ENCODE peak calls at places on chromosomes 12 and 14, in ten cellular contexts. One of them, this sample, is unnamed.

GRCh38 chr14:25237845-25238244 is 187.9 kb upstream of the STXBP6 start:
- DNase-seq in NCI-H187: no peak
- DNase-seq in AG10803: no peak
- DNase-seq in uterus: no peak
- DNase-seq in endothelial cell: peak
- DNase-seq in HL-60: no peak
- DNase-seq in stimulated activated CD4-positive, alpha-beta T cell treated with anti-CD3 and anti-CD28 coated beads, Interleukin-1b, Interleukin-23, amount 100 ng/mL, for 4 hours: no peak
- DNase-seq in activated T-helper 1 cell treated with Interleukin-2 at 50 U/mL for 16 hours: no peak
- DNase-seq in fibroblast of mammary gland: peak
- DNase-seq in activated CD4-positive, alpha-beta T cell treated with anti-CD3 and anti-CD28 coated beads, Interleukin-2, amount 50 U/mL, for 4 hours: no peak
- DNase-seq in this sample: peak

GRCh38 chr14:70882771-70883492 is 24.3 kb upstream of the PCNX1 start:
- DNase-seq in AG10803: peak
- DNase-seq in endothelial cell: no peak
- DNase-seq in activated T-helper 1 cell treated with Interleukin-2 at 50 U/mL for 16 hours: no peak
- DNase-seq in NCI-H187: no peak
- DNase-seq in activated CD4-positive, alpha-beta T cell treated with anti-CD3 and anti-CD28 coated beads, Interleukin-2, amount 50 U/mL, for 4 hours: no peak
- DNase-seq in stimulated activated CD4-positive, alpha-beta T cell treated with anti-CD3 and anti-CD28 coated beads, Interleukin-1b, Interleukin-23, amount 100 ng/mL, for 4 hours: no peak
- DNase-seq in uterus: no peak
- DNase-seq in HL-60: peak
- DNase-seq in fibroblast of mammary gland: peak
- DNase-seq in this sample: peak

GRCh38 chr14:40122978-40123648 is 690.9 kb upstream of the FBXO33 start:
- DNase-seq in HL-60: no peak
- DNase-seq in activated T-helper 1 cell treated with Interleukin-2 at 50 U/mL for 16 hours: no peak
- DNase-seq in stimulated activated CD4-positive, alpha-beta T cell treated with anti-CD3 and anti-CD28 coated beads, Interleukin-1b, Interleukin-23, amount 100 ng/mL, for 4 hours: no peak
- DNase-seq in fibroblast of mammary gland: peak
- DNase-seq in uterus: no peak
- DNase-seq in AG10803: no peak
- DNase-seq in endothelial cell: no peak
- DNase-seq in NCI-H187: no peak
- DNase-seq in activated CD4-positive, alpha-beta T cell treated with anti-CD3 and anti-CD28 coated beads, Interleukin-2, amount 50 U/mL, for 4 hours: no peak
- DNase-seq in this sample: no peak

GRCh38 chr14:51539571-51540037 is 112.1 kb upstream of the FRMD6 start:
- DNase-seq in stimulated activated CD4-positive, alpha-beta T cell treated with anti-CD3 and anti-CD28 coated beads, Interleukin-1b, Interleukin-23, amount 100 ng/mL, for 4 hours: no peak
- DNase-seq in activated CD4-positive, alpha-beta T cell treated with anti-CD3 and anti-CD28 coated beads, Interleukin-2, amount 50 U/mL, for 4 hours: no peak
- DNase-seq in HL-60: no peak
- DNase-seq in endothelial cell: no peak
- DNase-seq in activated T-helper 1 cell treated with Interleukin-2 at 50 U/mL for 16 hours: no peak
- DNase-seq in uterus: no peak
- DNase-seq in fibroblast of mammary gland: peak
- DNase-seq in AG10803: peak
- DNase-seq in NCI-H187: no peak
- DNase-seq in this sample: no peak

GRCh38 chr14:34665785-34666425 is 36.0 kb upstream of the SNX6 start:
- DNase-seq in AG10803: peak
- DNase-seq in NCI-H187: no peak
- DNase-seq in uterus: no peak
- DNase-seq in endothelial cell: no peak
- DNase-seq in activated CD4-positive, alpha-beta T cell treated with anti-CD3 and anti-CD28 coated beads, Interleukin-2, amount 50 U/mL, for 4 hours: no peak
- DNase-seq in fibroblast of mammary gland: peak
- DNase-seq in activated T-helper 1 cell treated with Interleukin-2 at 50 U/mL for 16 hours: no peak
- DNase-seq in stimulated activated CD4-positive, alpha-beta T cell treated with anti-CD3 and anti-CD28 coated beads, Interleukin-1b, Interleukin-23, amount 100 ng/mL, for 4 hours: peak
- DNase-seq in HL-60: no peak
- DNase-seq in this sample: peak

GRCh38 chr12:64137117-64137516 is 85.0 kb downstream of the KICS2 start:
- DNase-seq in stimulated activated CD4-positive, alpha-beta T cell treated with anti-CD3 and anti-CD28 coated beads, Interleukin-1b, Interleukin-23, amount 100 ng/mL, for 4 hours: no peak
- DNase-seq in endothelial cell: no peak
- DNase-seq in NCI-H187: no peak
- DNase-seq in HL-60: no peak
- DNase-seq in activated CD4-positive, alpha-beta T cell treated with anti-CD3 and anti-CD28 coated beads, Interleukin-2, amount 50 U/mL, for 4 hours: no peak
- DNase-seq in uterus: no peak
- DNase-seq in AG10803: no peak
- DNase-seq in fibroblast of mammary gland: peak
- DNase-seq in activated T-helper 1 cell treated with Interleukin-2 at 50 U/mL for 16 hours: no peak
- DNase-seq in this sample: no peak

GRCh38 chr14:59482471-59483331 is 1.5 kb downstream of the L3HYPDH start:
- DNase-seq in HL-60: no peak
- DNase-seq in NCI-H187: no peak
- DNase-seq in endothelial cell: no peak
- DNase-seq in uterus: peak
- DNase-seq in fibroblast of mammary gland: peak
- DNase-seq in activated T-helper 1 cell treated with Interleukin-2 at 50 U/mL for 16 hours: no peak
- DNase-seq in AG10803: peak
- DNase-seq in stimulated activated CD4-positive, alpha-beta T cell treated with anti-CD3 and anti-CD28 coated beads, Interleukin-1b, Interleukin-23, amount 100 ng/mL, for 4 hours: no peak
- DNase-seq in activated CD4-positive, alpha-beta T cell treated with anti-CD3 and anti-CD28 coated beads, Interleukin-2, amount 50 U/mL, for 4 hours: no peak
- DNase-seq in this sample: peak

GRCh38 chr12:100871335-100871734 is 76.8 kb downstream of the ANO4 start:
- DNase-seq in stimulated activated CD4-positive, alpha-beta T cell treated with anti-CD3 and anti-CD28 coated beads, Interleukin-1b, Interleukin-23, amount 100 ng/mL, for 4 hours: no peak
- DNase-seq in activated CD4-positive, alpha-beta T cell treated with anti-CD3 and anti-CD28 coated beads, Interleukin-2, amount 50 U/mL, for 4 hours: no peak
- DNase-seq in fibroblast of mammary gland: no peak
- DNase-seq in NCI-H187: no peak
- DNase-seq in AG10803: no peak
- DNase-seq in endothelial cell: no peak
- DNase-seq in HL-60: no peak
- DNase-seq in activated T-helper 1 cell treated with Interleukin-2 at 50 U/mL for 16 hours: no peak
- DNase-seq in uterus: no peak
- DNase-seq in this sample: no peak

GRCh38 chr12:57088442-57089258 is at the start of gene NAB2:
- DNase-seq in activated T-helper 1 cell treated with Interleukin-2 at 50 U/mL for 16 hours: peak
- DNase-seq in fibroblast of mammary gland: peak
- DNase-seq in activated CD4-positive, alpha-beta T cell treated with anti-CD3 and anti-CD28 coated beads, Interleukin-2, amount 50 U/mL, for 4 hours: peak
- DNase-seq in HL-60: peak
- DNase-seq in uterus: peak
- DNase-seq in stimulated activated CD4-positive, alpha-beta T cell treated with anti-CD3 and anti-CD28 coated beads, Interleukin-1b, Interleukin-23, amount 100 ng/mL, for 4 hours: peak
- DNase-seq in endothelial cell: peak
- DNase-seq in AG10803: peak
- DNase-seq in NCI-H187: peak
- DNase-seq in this sample: peak

GRCh38 chr14:23405516-23406025 is 2.5 kb downstream of the MYH6 start:
- DNase-seq in endothelial cell: no peak
- DNase-seq in HL-60: no peak
- DNase-seq in NCI-H187: no peak
- DNase-seq in AG10803: no peak
- DNase-seq in activated T-helper 1 cell treated with Interleukin-2 at 50 U/mL for 16 hours: no peak
- DNase-seq in uterus: no peak
- DNase-seq in activated CD4-positive, alpha-beta T cell treated with anti-CD3 and anti-CD28 coated beads, Interleukin-2, amount 50 U/mL, for 4 hours: no peak
- DNase-seq in fibroblast of mammary gland: no peak
- DNase-seq in stimulated activated CD4-positive, alpha-beta T cell treated with anti-CD3 and anti-CD28 coated beads, Interleukin-1b, Interleukin-23, amount 100 ng/mL, for 4 hours: no peak
- DNase-seq in this sample: no peak

GRCh38 chr14:77194706-77195105 is 13.1 kb downstream of the TMEM63C start:
- DNase-seq in NCI-H187: no peak
- DNase-seq in AG10803: no peak
- DNase-seq in HL-60: no peak
- DNase-seq in fibroblast of mammary gland: no peak
- DNase-seq in endothelial cell: no peak
- DNase-seq in activated CD4-positive, alpha-beta T cell treated with anti-CD3 and anti-CD28 coated beads, Interleukin-2, amount 50 U/mL, for 4 hours: no peak
- DNase-seq in activated T-helper 1 cell treated with Interleukin-2 at 50 U/mL for 16 hours: no peak
- DNase-seq in stimulated activated CD4-positive, alpha-beta T cell treated with anti-CD3 and anti-CD28 coated beads, Interleukin-1b, Interleukin-23, amount 100 ng/mL, for 4 hours: no peak
- DNase-seq in uterus: no peak
- DNase-seq in this sample: no peak

GRCh38 chr12:77932216-77932615 is 101.5 kb downstream of the NAV3 start:
- DNase-seq in NCI-H187: no peak
- DNase-seq in fibroblast of mammary gland: no peak
- DNase-seq in uterus: no peak
- DNase-seq in activated T-helper 1 cell treated with Interleukin-2 at 50 U/mL for 16 hours: no peak
- DNase-seq in activated CD4-positive, alpha-beta T cell treated with anti-CD3 and anti-CD28 coated beads, Interleukin-2, amount 50 U/mL, for 4 hours: no peak
- DNase-seq in stimulated activated CD4-positive, alpha-beta T cell treated with anti-CD3 and anti-CD28 coated beads, Interleukin-1b, Interleukin-23, amount 100 ng/mL, for 4 hours: no peak
- DNase-seq in AG10803: no peak
- DNase-seq in HL-60: no peak
- DNase-seq in endothelial cell: no peak
- DNase-seq in this sample: no peak

GRCh38 chr12:122062832-122063690 is 15.5 kb upstream of the MLXIP start:
- DNase-seq in uterus: peak
- DNase-seq in activated CD4-positive, alpha-beta T cell treated with anti-CD3 and anti-CD28 coated beads, Interleukin-2, amount 50 U/mL, for 4 hours: no peak
- DNase-seq in stimulated activated CD4-positive, alpha-beta T cell treated with anti-CD3 and anti-CD28 coated beads, Interleukin-1b, Interleukin-23, amount 100 ng/mL, for 4 hours: no peak
- DNase-seq in AG10803: peak
- DNase-seq in activated T-helper 1 cell treated with Interleukin-2 at 50 U/mL for 16 hours: no peak
- DNase-seq in HL-60: peak
- DNase-seq in endothelial cell: peak
- DNase-seq in fibroblast of mammary gland: peak
- DNase-seq in NCI-H187: no peak
- DNase-seq in this sample: peak

GRCh38 chr14:73521229-73521628 is 15.7 kb upstream of the ACOT1 start:
- DNase-seq in AG10803: no peak
- DNase-seq in activated CD4-positive, alpha-beta T cell treated with anti-CD3 and anti-CD28 coated beads, Interleukin-2, amount 50 U/mL, for 4 hours: no peak
- DNase-seq in activated T-helper 1 cell treated with Interleukin-2 at 50 U/mL for 16 hours: no peak
- DNase-seq in fibroblast of mammary gland: no peak
- DNase-seq in stimulated activated CD4-positive, alpha-beta T cell treated with anti-CD3 and anti-CD28 coated beads, Interleukin-1b, Interleukin-23, amount 100 ng/mL, for 4 hours: no peak
- DNase-seq in uterus: no peak
- DNase-seq in HL-60: no peak
- DNase-seq in NCI-H187: no peak
- DNase-seq in endothelial cell: no peak
- DNase-seq in this sample: no peak

GRCh38 chr12:1812650-1813302 is 7.6 kb upstream of the LRTM2 start:
- DNase-seq in endothelial cell: no peak
- DNase-seq in activated CD4-positive, alpha-beta T cell treated with anti-CD3 and anti-CD28 coated beads, Interleukin-2, amount 50 U/mL, for 4 hours: no peak
- DNase-seq in fibroblast of mammary gland: peak
- DNase-seq in activated T-helper 1 cell treated with Interleukin-2 at 50 U/mL for 16 hours: no peak
- DNase-seq in stimulated activated CD4-positive, alpha-beta T cell treated with anti-CD3 and anti-CD28 coated beads, Interleukin-1b, Interleukin-23, amount 100 ng/mL, for 4 hours: no peak
- DNase-seq in uterus: no peak
- DNase-seq in NCI-H187: no peak
- DNase-seq in AG10803: peak
- DNase-seq in HL-60: peak
- DNase-seq in this sample: peak

GRCh38 chr14:69708586-69709169 is 58.3 kb upstream of the SRSF5 start:
- DNase-seq in stimulated activated CD4-positive, alpha-beta T cell treated with anti-CD3 and anti-CD28 coated beads, Interleukin-1b, Interleukin-23, amount 100 ng/mL, for 4 hours: no peak
- DNase-seq in HL-60: no peak
- DNase-seq in fibroblast of mammary gland: no peak
- DNase-seq in AG10803: no peak
- DNase-seq in endothelial cell: no peak
- DNase-seq in uterus: no peak
- DNase-seq in NCI-H187: no peak
- DNase-seq in activated T-helper 1 cell treated with Interleukin-2 at 50 U/mL for 16 hours: no peak
- DNase-seq in activated CD4-positive, alpha-beta T cell treated with anti-CD3 and anti-CD28 coated beads, Interleukin-2, amount 50 U/mL, for 4 hours: peak
- DNase-seq in this sample: peak

GRCh38 chr14:89851031-89851430 is 103.5 kb downstream of the EFCAB11 start:
- DNase-seq in AG10803: no peak
- DNase-seq in NCI-H187: peak
- DNase-seq in activated CD4-positive, alpha-beta T cell treated with anti-CD3 and anti-CD28 coated beads, Interleukin-2, amount 50 U/mL, for 4 hours: no peak
- DNase-seq in HL-60: no peak
- DNase-seq in stimulated activated CD4-positive, alpha-beta T cell treated with anti-CD3 and anti-CD28 coated beads, Interleukin-1b, Interleukin-23, amount 100 ng/mL, for 4 hours: no peak
- DNase-seq in uterus: no peak
- DNase-seq in activated T-helper 1 cell treated with Interleukin-2 at 50 U/mL for 16 hours: no peak
- DNase-seq in endothelial cell: no peak
- DNase-seq in fibroblast of mammary gland: no peak
- DNase-seq in this sample: no peak

GRCh38 chr12:106724116-106724515 is 50.4 kb upstream of the RIC8B start:
- DNase-seq in uterus: no peak
- DNase-seq in HL-60: no peak
- DNase-seq in NCI-H187: no peak
- DNase-seq in fibroblast of mammary gland: no peak
- DNase-seq in activated T-helper 1 cell treated with Interleukin-2 at 50 U/mL for 16 hours: no peak
- DNase-seq in AG10803: no peak
- DNase-seq in activated CD4-positive, alpha-beta T cell treated with anti-CD3 and anti-CD28 coated beads, Interleukin-2, amount 50 U/mL, for 4 hours: no peak
- DNase-seq in stimulated activated CD4-positive, alpha-beta T cell treated with anti-CD3 and anti-CD28 coated beads, Interleukin-1b, Interleukin-23, amount 100 ng/mL, for 4 hours: no peak
- DNase-seq in endothelial cell: no peak
- DNase-seq in this sample: no peak

GRCh38 chr12:131618303-131618658 is 92.6 kb upstream of the SFSWAP start:
- DNase-seq in stimulated activated CD4-positive, alpha-beta T cell treated with anti-CD3 and anti-CD28 coated beads, Interleukin-1b, Interleukin-23, amount 100 ng/mL, for 4 hours: no peak
- DNase-seq in AG10803: no peak
- DNase-seq in endothelial cell: peak
- DNase-seq in fibroblast of mammary gland: no peak
- DNase-seq in activated CD4-positive, alpha-beta T cell treated with anti-CD3 and anti-CD28 coated beads, Interleukin-2, amount 50 U/mL, for 4 hours: no peak
- DNase-seq in uterus: no peak
- DNase-seq in activated T-helper 1 cell treated with Interleukin-2 at 50 U/mL for 16 hours: no peak
- DNase-seq in NCI-H187: no peak
- DNase-seq in HL-60: no peak
- DNase-seq in this sample: no peak

GRCh38 chr12:22994276-22994675 is 369.3 kb downstream of the ETNK1 start:
- DNase-seq in stimulated activated CD4-positive, alpha-beta T cell treated with anti-CD3 and anti-CD28 coated beads, Interleukin-1b, Interleukin-23, amount 100 ng/mL, for 4 hours: no peak
- DNase-seq in endothelial cell: no peak
- DNase-seq in activated CD4-positive, alpha-beta T cell treated with anti-CD3 and anti-CD28 coated beads, Interleukin-2, amount 50 U/mL, for 4 hours: no peak
- DNase-seq in uterus: no peak
- DNase-seq in AG10803: no peak
- DNase-seq in fibroblast of mammary gland: no peak
- DNase-seq in NCI-H187: no peak
- DNase-seq in activated T-helper 1 cell treated with Interleukin-2 at 50 U/mL for 16 hours: no peak
- DNase-seq in HL-60: no peak
- DNase-seq in this sample: no peak

GRCh38 chr14:75578099-75578785 is at the start of gene FLVCR2:
- DNase-seq in endothelial cell: peak
- DNase-seq in activated CD4-positive, alpha-beta T cell treated with anti-CD3 and anti-CD28 coated beads, Interleukin-2, amount 50 U/mL, for 4 hours: peak
- DNase-seq in AG10803: peak
- DNase-seq in NCI-H187: peak
- DNase-seq in activated T-helper 1 cell treated with Interleukin-2 at 50 U/mL for 16 hours: peak
- DNase-seq in HL-60: no peak
- DNase-seq in fibroblast of mammary gland: peak
- DNase-seq in uterus: peak
- DNase-seq in stimulated activated CD4-positive, alpha-beta T cell treated with anti-CD3 and anti-CD28 coated beads, Interleukin-1b, Interleukin-23, amount 100 ng/mL, for 4 hours: peak
- DNase-seq in this sample: peak

GRCh38 chr12:71415336-71416231 is 24.0 kb upstream of the LGR5 start:
- DNase-seq in uterus: no peak
- DNase-seq in HL-60: peak
- DNase-seq in AG10803: peak
- DNase-seq in activated CD4-positive, alpha-beta T cell treated with anti-CD3 and anti-CD28 coated beads, Interleukin-2, amount 50 U/mL, for 4 hours: no peak
- DNase-seq in endothelial cell: peak
- DNase-seq in stimulated activated CD4-positive, alpha-beta T cell treated with anti-CD3 and anti-CD28 coated beads, Interleukin-1b, Interleukin-23, amount 100 ng/mL, for 4 hours: peak
- DNase-seq in fibroblast of mammary gland: peak
- DNase-seq in activated T-helper 1 cell treated with Interleukin-2 at 50 U/mL for 16 hours: no peak
- DNase-seq in NCI-H187: peak
- DNase-seq in this sample: peak

GRCh38 chr14:84029720-84030119 is 1500.2 kb upstream of the FLRT2 start:
- DNase-seq in endothelial cell: no peak
- DNase-seq in AG10803: no peak
- DNase-seq in HL-60: no peak
- DNase-seq in activated T-helper 1 cell treated with Interleukin-2 at 50 U/mL for 16 hours: no peak
- DNase-seq in NCI-H187: no peak
- DNase-seq in fibroblast of mammary gland: no peak
- DNase-seq in uterus: no peak
- DNase-seq in activated CD4-positive, alpha-beta T cell treated with anti-CD3 and anti-CD28 coated beads, Interleukin-2, amount 50 U/mL, for 4 hours: no peak
- DNase-seq in stimulated activated CD4-positive, alpha-beta T cell treated with anti-CD3 and anti-CD28 coated beads, Interleukin-1b, Interleukin-23, amount 100 ng/mL, for 4 hours: no peak
- DNase-seq in this sample: no peak

GRCh38 chr14:96173646-96174475 is 30.8 kb upstream of the BDKRB2 start:
- DNase-seq in NCI-H187: no peak
- DNase-seq in stimulated activated CD4-positive, alpha-beta T cell treated with anti-CD3 and anti-CD28 coated beads, Interleukin-1b, Interleukin-23, amount 100 ng/mL, for 4 hours: no peak
- DNase-seq in AG10803: no peak
- DNase-seq in uterus: no peak
- DNase-seq in fibroblast of mammary gland: no peak
- DNase-seq in HL-60: no peak
- DNase-seq in activated T-helper 1 cell treated with Interleukin-2 at 50 U/mL for 16 hours: no peak
- DNase-seq in activated CD4-positive, alpha-beta T cell treated with anti-CD3 and anti-CD28 coated beads, Interleukin-2, amount 50 U/mL, for 4 hours: no peak
- DNase-seq in endothelial cell: no peak
- DNase-seq in this sample: no peak

GRCh38 chr14:79404874-79405273 is 806.4 kb downstream of the DIO2 start:
- DNase-seq in uterus: no peak
- DNase-seq in activated T-helper 1 cell treated with Interleukin-2 at 50 U/mL for 16 hours: no peak
- DNase-seq in HL-60: no peak
- DNase-seq in fibroblast of mammary gland: no peak
- DNase-seq in endothelial cell: no peak
- DNase-seq in activated CD4-positive, alpha-beta T cell treated with anti-CD3 and anti-CD28 coated beads, Interleukin-2, amount 50 U/mL, for 4 hours: no peak
- DNase-seq in AG10803: no peak
- DNase-seq in stimulated activated CD4-positive, alpha-beta T cell treated with anti-CD3 and anti-CD28 coated beads, Interleukin-1b, Interleukin-23, amount 100 ng/mL, for 4 hours: no peak
- DNase-seq in NCI-H187: no peak
- DNase-seq in this sample: no peak

GRCh38 chr14:75689012-75689411 is 28.0 kb downstream of the TTLL5 start:
- DNase-seq in activated CD4-positive, alpha-beta T cell treated with anti-CD3 and anti-CD28 coated beads, Interleukin-2, amount 50 U/mL, for 4 hours: no peak
- DNase-seq in AG10803: peak
- DNase-seq in uterus: no peak
- DNase-seq in stimulated activated CD4-positive, alpha-beta T cell treated with anti-CD3 and anti-CD28 coated beads, Interleukin-1b, Interleukin-23, amount 100 ng/mL, for 4 hours: no peak
- DNase-seq in endothelial cell: no peak
- DNase-seq in fibroblast of mammary gland: peak
- DNase-seq in activated T-helper 1 cell treated with Interleukin-2 at 50 U/mL for 16 hours: no peak
- DNase-seq in NCI-H187: no peak
- DNase-seq in HL-60: no peak
- DNase-seq in this sample: no peak

GRCh38 chr12:121708313-121709063 is 4.1 kb upstream of the TMEM120B start:
- DNase-seq in AG10803: no peak
- DNase-seq in endothelial cell: no peak
- DNase-seq in fibroblast of mammary gland: no peak
- DNase-seq in NCI-H187: no peak
- DNase-seq in activated CD4-positive, alpha-beta T cell treated with anti-CD3 and anti-CD28 coated beads, Interleukin-2, amount 50 U/mL, for 4 hours: no peak
- DNase-seq in HL-60: no peak
- DNase-seq in stimulated activated CD4-positive, alpha-beta T cell treated with anti-CD3 and anti-CD28 coated beads, Interleukin-1b, Interleukin-23, amount 100 ng/mL, for 4 hours: no peak
- DNase-seq in activated T-helper 1 cell treated with Interleukin-2 at 50 U/mL for 16 hours: no peak
- DNase-seq in uterus: no peak
- DNase-seq in this sample: no peak

GRCh38 chr14:104522926-104523545 is 56.5 kb upstream of the C14orf180 start:
- DNase-seq in fibroblast of mammary gland: no peak
- DNase-seq in activated T-helper 1 cell treated with Interleukin-2 at 50 U/mL for 16 hours: no peak
- DNase-seq in stimulated activated CD4-positive, alpha-beta T cell treated with anti-CD3 and anti-CD28 coated beads, Interleukin-1b, Interleukin-23, amount 100 ng/mL, for 4 hours: no peak
- DNase-seq in activated CD4-positive, alpha-beta T cell treated with anti-CD3 and anti-CD28 coated beads, Interleukin-2, amount 50 U/mL, for 4 hours: no peak
- DNase-seq in uterus: no peak
- DNase-seq in HL-60: no peak
- DNase-seq in NCI-H187: no peak
- DNase-seq in AG10803: no peak
- DNase-seq in endothelial cell: no peak
- DNase-seq in this sample: no peak

This sample was measured in OCI-M1.